ENCODE peak calls at places on chromosomes 5 and 9, in five cellular contexts. V is lung, Y is substantia nigra, O is sigmoid colon, D is GM23248. R is an unnamed sample.

GRCh38 chr9:97632406-97632991 is 669 bp downstream of the TSTD2 start:
- DNase-seq in V (no peak), Y (no peak), O (peak; percentile 86), D (peak; percentile 88), R (peak; percentile 23)

GRCh38 chr9:99445920-99446319 is 223.8 kb downstream of the SEC61B start:
- DNase-seq in V (no peak), Y (no peak), O (no peak), D (peak; percentile 85), R (no peak)

GRCh38 chr9:127124792-127125191 is 2.4 kb upstream of the ANGPTL2 start:
- DNase-seq in V (no peak), Y (no peak), O (peak; percentile 29), D (no peak), R (no peak)

GRCh38 chr5:39373797-39374196 is 9.5 kb upstream of the C9 start:
- DNase-seq in V (no peak), Y (no peak), O (no peak), D (no peak), R (no peak)

GRCh38 chr5:10498350-10498749 is 56.7 kb downstream of the ROPN1L start:
- DNase-seq in V (no peak), Y (no peak), O (no peak), D (no peak), R (no peak)

GRCh38 chr9:84512493-84512892 is 157.0 kb upstream of the NTRK2 start:
- DNase-seq in V (no peak), Y (no peak), O (no peak), D (no peak), R (no peak)

GRCh38 chr9:98430535-98430934 is 175.1 kb upstream of the TBC1D2 start:
- DNase-seq in V (peak; percentile 55), Y (no peak), O (no peak), D (peak; percentile 50), R (peak; percentile 17)

GRCh38 chr5:33146916-33147315 is 293.8 kb upstream of the TARS1 start:
- DNase-seq in V (no peak), Y (no peak), O (no peak), D (peak; percentile 76), R (no peak)

GRCh38 chr5:61625682-61626620 is 293.9 kb downstream of the ZSWIM6 start:
- DNase-seq in V (peak; percentile 80), Y (peak; percentile 42), O (peak; percentile 89), D (peak; percentile 66), R (peak; percentile 43)

DNA sequence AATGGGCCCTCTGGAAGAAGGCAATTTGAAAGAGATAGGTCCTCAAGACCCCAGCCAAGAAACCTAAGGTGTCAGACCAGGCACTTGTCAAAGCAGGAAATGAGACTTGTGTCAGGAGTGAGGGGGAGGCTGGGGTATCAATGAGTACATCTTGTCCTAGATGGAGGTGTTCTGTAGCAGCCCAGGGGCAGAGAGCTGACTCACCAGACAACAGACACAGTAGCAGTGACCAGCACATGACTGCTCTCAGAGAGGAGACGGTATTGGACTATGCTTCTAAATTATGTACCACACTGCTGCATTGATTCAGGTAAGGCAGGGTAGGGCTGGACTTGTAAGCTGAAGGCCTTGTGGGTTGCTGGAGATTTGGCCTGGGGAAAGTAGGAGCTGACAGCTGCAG is 551.2 kb upstream of the KLF4 start:
- DNase-seq in V (no peak), Y (no peak), O (no peak), D (peak; percentile 75), R (no peak)
- H3K27ac ChIP-seq in V (no peak overlapping the region), Y (no peak overlapping the region), O (no peak overlapping the region), D (peak overlapping the region; percentile 61), R (no peak overlapping the region)

DNA sequence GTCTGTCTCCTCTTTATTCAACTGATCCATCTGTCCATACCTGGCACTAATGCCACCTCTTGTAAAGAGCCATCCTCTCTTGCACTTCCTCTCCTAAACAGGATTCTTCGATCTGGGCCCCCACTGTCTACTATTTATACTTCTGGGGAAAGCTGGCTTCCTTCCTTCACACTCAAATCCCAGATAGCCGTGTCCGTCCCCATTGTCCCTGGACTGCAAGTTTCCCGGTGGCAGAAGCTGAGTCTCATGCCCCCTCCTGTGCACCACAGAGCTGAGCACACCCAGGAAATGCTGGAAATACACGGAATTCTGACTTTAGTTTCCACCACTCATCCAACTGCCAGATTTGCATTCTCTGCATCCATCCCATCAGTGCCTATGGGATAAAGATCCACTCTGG is 84.0 kb downstream of the MARCHF11 start:
- DNase-seq in V (no peak), Y (no peak), O (no peak), D (no peak), R (no peak)
- H3K27ac ChIP-seq in V (no peak overlapping the region), Y (no peak overlapping the region), O (no peak overlapping the region), D (no peak overlapping the region), R (no peak overlapping the region)

GRCh38 chr5:157561105-157561504 is 14.5 kb downstream of the ADAM19 start:
- DNase-seq in V (no peak), Y (no peak), O (no peak), D (no peak), R (no peak)

GRCh38 chr5:157562111-157562581 is 13.4 kb downstream of the ADAM19 start:
- DNase-seq in V (no peak), Y (no peak), O (peak; percentile 76), D (peak; percentile 42), R (peak; percentile 79)

GRCh38 chr5:157563373-157564148 is 12.0 kb downstream of the ADAM19 start:
- DNase-seq in V (no peak), Y (no peak), O (no peak), D (peak; percentile 83), R (no peak)

GRCh38 chr5:157566902-157567489 is 8.6 kb downstream of the ADAM19 start:
- DNase-seq in V (peak; percentile 51), Y (no peak), O (no peak), D (no peak), R (peak; percentile 65)

DNA sequence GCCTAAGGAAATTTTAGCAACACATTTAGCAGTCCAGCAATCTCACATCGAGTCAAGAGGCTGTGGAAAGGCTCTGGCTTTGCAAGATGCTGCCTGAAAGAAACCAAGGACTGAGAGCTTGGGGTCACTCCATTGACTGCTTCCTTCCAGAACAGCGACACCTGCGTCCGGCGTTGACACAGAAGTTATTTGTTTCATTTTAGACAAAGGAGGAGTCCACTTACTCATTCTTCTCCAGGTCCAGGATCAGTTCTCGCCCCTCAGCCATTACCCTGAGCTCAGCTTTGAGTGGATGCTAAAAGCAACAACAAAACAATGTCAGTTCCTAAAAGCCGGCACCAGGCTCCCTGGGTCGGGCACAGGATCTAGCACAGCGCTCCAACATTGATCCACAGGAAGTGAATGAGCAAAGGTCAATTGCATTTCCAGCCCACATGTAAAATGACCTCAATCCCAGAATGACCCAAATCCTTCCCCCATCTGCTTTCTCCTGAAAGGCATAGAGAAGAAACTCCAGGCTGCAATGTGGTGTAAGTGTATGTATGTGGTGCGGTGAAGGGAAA is 11.3 kb downstream of the ADAM19 start:
- DNase-seq in V (no peak), Y (no peak), O (no peak), D (no peak), R (no peak)
- H3K27ac ChIP-seq in V (peak overlapping the region; percentile 70), Y (peak overlapping the region; percentile 61), O (peak overlapping the region; percentile 79), D (peak overlapping the region; percentile 56), R (peak overlapping the region; percentile 51)

GRCh38 chr9:81097167-81097566 is 592.2 kb downstream of the TLE1 start:
- DNase-seq in V (no peak), Y (no peak), O (no peak), D (no peak), R (no peak)

GRCh38 chr9:81092057-81092456 is 597.3 kb downstream of the TLE1 start:
- DNase-seq in V (no peak), Y (no peak), O (no peak), D (no peak), R (no peak)

DNA sequence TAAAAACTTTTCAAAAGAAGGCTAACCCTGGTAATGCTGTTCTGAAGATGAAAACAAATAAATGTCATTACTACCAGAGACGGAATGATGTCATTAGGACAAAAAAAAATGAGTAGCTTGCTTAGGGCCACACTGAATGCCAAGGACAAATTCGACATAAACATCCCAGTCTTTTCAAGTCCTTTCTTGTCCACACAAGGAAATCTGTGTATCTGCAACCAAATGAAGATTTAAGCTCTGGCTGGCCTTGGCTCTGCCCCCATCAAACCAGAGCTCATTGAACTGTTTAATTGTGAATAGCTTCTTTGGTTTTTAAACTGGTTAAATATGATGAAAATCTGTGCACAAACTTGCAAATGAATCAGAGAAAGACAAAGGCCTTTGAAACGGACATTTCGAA is 592.7 kb downstream of the TLE1 start:
- DNase-seq in V (no peak), Y (no peak), O (no peak), D (no peak), R (no peak)
- H3K27ac ChIP-seq in V (no peak overlapping the region), Y (no peak overlapping the region), O (no peak overlapping the region), D (no peak overlapping the region), R (peak overlapping the region; percentile 54)